ENCODE peak calls at places on chromosomes 3 and 15, in six cellular contexts. D is cardiac fibroblast, H is astrocyte of the spinal cord, Y is Calu3, J is cardiac muscle cell, A is astrocyte. S is an unnamed sample.

GRCh38 chr3:69204315-69204957 is 82.0 kb upstream of the LMOD3 start:
- DNase-seq in D (peak), H (no peak), Y (peak), J (no peak), A (no peak), S (no peak)

GRCh38 chr15:76398301-76398700 is 61.7 kb downstream of the ISL2 start:
- DNase-seq in D (no peak), H (no peak), Y (no peak), J (no peak), A (no peak), S (no peak)

GRCh38 chr3:43465109-43465508 is 156.7 kb downstream of the ANO10 start:
- DNase-seq in D (no peak), H (no peak), Y (no peak), J (no peak), A (no peak), S (no peak)

GRCh38 chr15:66644815-66645345 is 57.2 kb upstream of the SMAD6 start:
- DNase-seq in D (peak), H (peak), Y (no peak), J (no peak), A (peak), S (no peak)

GRCh38 chr3:59653405-59654119 is 603.7 kb upstream of the CFAP20DC start:
- DNase-seq in D (no peak), H (no peak), Y (no peak), J (no peak), A (no peak), S (no peak)

GRCh38 chr3:128464188-128464587 is 2.5 kb downstream of the DNAJB8 start:
- DNase-seq in D (no peak), H (no peak), Y (no peak), J (no peak), A (no peak), S (no peak)

GRCh38 chr3:150495563-150496168 is 50.6 kb downstream of the SERP1 start:
- DNase-seq in D (peak), H (peak), Y (peak), J (peak), A (peak), S (peak)

GRCh38 chr3:127456471-127457093 is 134.0 kb downstream of the TPRA1 start:
- DNase-seq in D (peak), H (peak), Y (peak), J (no peak), A (peak), S (no peak)

GRCh38 chr3:156751461-156752025 is 74.6 kb upstream of the LEKR1 start:
- DNase-seq in D (peak), H (peak), Y (no peak), J (peak), A (peak), S (peak)

GRCh38 chr3:50227390-50228183 is 8.4 kb upstream of the GNAI2 start:
- DNase-seq in D (peak), H (peak), Y (peak), J (peak), A (peak), S (peak)

GRCh38 chr3:110995461-110996226 is 76.0 kb upstream of the NECTIN3 start:
- DNase-seq in D (peak), H (peak), Y (no peak), J (no peak), A (peak), S (no peak)

GRCh38 chr15:80309769-80310384 is 57.9 kb upstream of the CTXND1 start:
- DNase-seq in D (peak), H (peak), Y (peak), J (peak), A (no peak), S (peak)

GRCh38 chr3:52442409-52443267 is 2.3 kb downstream of the SEMA3G start:
- DNase-seq in D (no peak), H (no peak), Y (no peak), J (no peak), A (no peak), S (no peak)

GRCh38 chr3:49076116-49076515 is 17.8 kb downstream of the QRICH1 start:
- DNase-seq in D (no peak), H (no peak), Y (no peak), J (no peak), A (no peak), S (no peak)

GRCh38 chr15:101115887-101116680 is 135.8 kb downstream of the CHSY1 start:
- DNase-seq in D (no peak), H (peak), Y (no peak), J (no peak), A (peak), S (peak)

GRCh38 chr3:44995142-44995770 is 19.2 kb downstream of the EXOSC7 start:
- DNase-seq in D (peak), H (peak), Y (peak), J (no peak), A (peak), S (no peak)

GRCh38 chr3:142363936-142364467 is 83.8 kb downstream of the XRN1 start:
- DNase-seq in D (no peak), H (no peak), Y (no peak), J (no peak), A (no peak), S (no peak)

DNA sequence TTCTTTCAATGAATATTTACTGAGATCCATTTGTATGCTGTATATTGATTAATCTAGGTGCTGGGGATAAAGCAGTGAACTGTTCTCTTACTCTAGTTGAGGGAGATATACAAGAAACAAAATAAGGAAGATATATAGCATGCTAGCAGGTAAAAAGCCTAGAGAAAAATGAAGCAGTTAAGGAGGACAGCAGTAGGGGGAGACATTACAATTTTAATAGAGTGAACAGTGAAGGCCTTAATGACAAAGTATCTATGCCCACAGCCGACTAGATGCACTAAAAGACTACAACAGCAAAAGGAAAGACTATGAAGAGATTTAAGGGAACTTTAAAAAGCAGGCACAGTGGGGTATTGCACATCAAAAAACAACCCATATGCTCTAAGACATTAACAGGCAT is 81.4 kb downstream of the XRN1 start:
- DNase-seq in D (peak), H (no peak), Y (no peak), J (no peak), A (no peak), S (no peak)
- TF ChIP-seq CTCF in D (no peak), H (peak), Y (peak), J (peak), A (peak), S (no peak)

DNA sequence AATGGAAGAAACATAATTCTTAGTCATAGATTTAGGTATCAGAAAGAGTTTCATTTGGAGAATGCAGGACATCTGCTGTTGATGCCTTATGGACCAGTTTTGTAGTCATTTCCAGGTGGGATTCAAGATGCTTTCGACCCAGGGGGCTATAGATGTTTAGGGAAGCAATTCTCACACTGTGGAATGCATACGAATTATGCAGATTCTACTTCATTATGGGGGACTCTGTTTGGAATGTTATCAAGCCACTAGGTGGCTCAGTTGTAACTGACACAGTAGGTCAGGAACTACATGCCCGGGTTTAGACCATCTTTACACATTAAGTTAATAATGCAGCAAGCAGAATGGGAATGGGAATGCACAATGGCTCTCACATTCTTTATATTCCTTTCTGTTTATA is 1359.8 kb downstream of the ZPLD1 start:
- DNase-seq in D (no peak), H (no peak), Y (peak), J (peak), A (no peak), S (no peak)
- TF ChIP-seq CTCF in D (no peak), H (peak), Y (no peak), J (no peak), A (no peak), S (peak)

GRCh38 chr15:73712107-73712506 is 27.9 kb downstream of the CD276 start:
- DNase-seq in D (no peak), H (no peak), Y (no peak), J (no peak), A (no peak), S (no peak)
- TF ChIP-seq CTCF in D (no peak), H (peak), Y (no peak), J (peak), A (no peak), S (no peak)

DNA sequence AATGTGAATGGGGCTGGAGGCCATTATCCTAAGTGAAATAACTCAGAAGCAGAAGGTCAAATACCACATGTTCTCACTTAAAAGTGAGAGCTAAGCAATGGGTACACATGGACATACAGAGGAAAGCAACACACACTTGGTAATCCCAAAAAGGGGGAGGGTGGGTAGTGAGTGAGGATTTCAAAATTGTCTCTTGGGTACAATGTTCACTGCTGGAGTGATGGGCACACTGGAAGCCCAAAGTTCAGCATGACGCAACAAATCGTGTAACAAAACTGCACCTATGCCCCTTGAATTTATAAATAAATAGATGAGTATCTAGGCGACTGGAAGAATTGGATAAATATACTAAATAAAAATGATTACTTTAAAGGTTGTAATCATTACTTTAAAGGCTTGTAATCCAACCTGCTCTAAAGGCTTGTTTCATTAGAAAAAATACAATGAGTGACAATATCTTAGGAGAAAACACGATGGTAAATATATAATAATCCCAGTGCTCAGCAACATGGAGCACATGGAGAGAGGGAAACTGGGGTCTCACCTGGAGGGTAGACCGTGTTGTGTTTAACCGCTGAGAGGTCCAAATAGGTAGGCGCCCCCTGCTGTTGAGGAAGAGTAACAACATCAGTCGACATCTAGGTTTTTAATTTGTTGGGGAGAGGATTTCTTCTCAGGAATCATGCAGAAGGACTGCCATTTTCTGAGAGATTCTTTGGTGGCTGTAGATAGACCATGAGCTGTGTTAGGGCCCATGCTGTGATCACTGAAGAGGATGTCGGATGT is 78.5 kb upstream of the ROBO1 start:
- DNase-seq in D (no peak), H (no peak), Y (no peak), J (peak), A (no peak), S (peak)
- TF ChIP-seq CTCF in D (no peak), H (peak), Y (no peak), J (peak), A (no peak), S (peak)

GRCh38 chr3:38985981-38986380 is 65.8 kb downstream of the SCN11A start:
- DNase-seq in D (peak), H (no peak), Y (no peak), J (no peak), A (no peak), S (no peak)

GRCh38 chr3:38985581-38985980 is 66.2 kb downstream of the SCN11A start:
- DNase-seq in D (peak), H (peak), Y (no peak), J (no peak), A (peak), S (no peak)

GRCh38 chr3:38984731-38985130 is 67.0 kb downstream of the SCN11A start:
- DNase-seq in D (peak), H (no peak), Y (no peak), J (no peak), A (peak), S (no peak)

GRCh38 chr3:38986901-38987300 is 64.8 kb downstream of the SCN11A start:
- DNase-seq in D (peak), H (no peak), Y (no peak), J (no peak), A (no peak), S (no peak)

DNA sequence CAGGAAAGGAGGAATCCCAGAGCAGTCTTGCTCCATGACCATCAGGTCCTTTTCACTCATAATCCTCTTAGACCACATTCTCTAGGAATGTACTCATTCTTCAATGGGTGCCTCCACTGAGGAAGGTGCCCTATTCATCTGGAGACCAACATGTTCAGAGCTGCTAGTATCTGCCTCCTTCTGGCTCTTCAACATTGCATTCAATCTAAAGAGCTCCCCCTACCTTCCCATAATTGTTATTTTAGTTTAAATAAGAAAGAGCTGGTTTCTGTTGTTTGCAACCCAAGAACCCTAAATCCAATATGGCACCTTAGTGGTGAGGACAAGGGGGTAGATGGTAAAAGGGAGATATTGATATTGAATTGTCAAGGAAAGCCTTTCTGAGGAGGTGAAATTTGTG is 67.6 kb downstream of the SCN11A start:
- DNase-seq in D (no peak), H (no peak), Y (no peak), J (no peak), A (no peak), S (no peak)
- TF ChIP-seq CTCF in D (no peak), H (peak), Y (no peak), J (no peak), A (no peak), S (no peak)

GRCh38 chr15:63826513-63826912 is 7.2 kb downstream of the HERC1 start:
- DNase-seq in D (peak), H (peak), Y (peak), J (peak), A (no peak), S (no peak)
- TF ChIP-seq CTCF in D (no peak), H (peak), Y (no peak), J (peak), A (no peak), S (no peak)

GRCh38 chr3:188929138-188929537 is 242.6 kb upstream of the TPRG1 start:
- DNase-seq in D (peak), H (no peak), Y (peak), J (peak), A (no peak), S (no peak)
- TF ChIP-seq CTCF in D (peak), H (peak), Y (no peak), J (no peak), A (no peak), S (no peak)

DNA sequence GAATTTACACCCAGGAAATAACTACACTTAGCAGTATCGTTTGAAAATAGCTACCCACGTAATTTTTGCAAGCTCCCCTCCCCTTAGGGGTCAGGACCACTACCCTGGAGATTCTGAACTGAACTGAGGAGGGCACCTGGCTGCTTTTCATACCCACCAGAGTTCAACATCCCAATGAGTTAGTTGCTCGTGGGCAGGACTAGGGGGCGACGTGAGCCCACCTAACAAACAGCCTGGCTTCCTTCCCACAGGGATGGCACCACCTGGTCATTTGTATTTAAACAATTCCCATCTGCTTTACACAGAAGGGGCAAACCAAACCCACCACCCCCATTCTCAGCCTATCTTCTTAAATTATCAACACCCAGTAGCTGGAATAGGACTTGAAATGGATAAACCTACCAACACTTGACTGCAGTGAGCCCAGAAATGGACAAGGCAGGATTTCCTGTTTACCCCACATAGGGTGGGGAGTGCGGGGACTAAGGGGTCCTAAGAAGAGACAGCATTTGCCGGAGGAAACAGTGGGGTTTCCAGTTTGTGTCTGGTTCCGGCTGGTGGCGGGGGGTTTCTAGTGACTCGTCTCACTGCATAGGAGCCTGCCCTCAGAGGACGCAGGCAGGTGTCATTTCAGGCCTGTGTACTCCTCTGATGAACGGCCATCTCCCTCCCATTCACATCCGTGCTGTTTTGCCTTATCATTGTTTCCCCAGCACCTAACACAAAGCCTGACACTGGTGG is 11.6 kb upstream of the VGLL4 start:
- DNase-seq in D (peak), H (no peak), Y (peak), J (peak), A (no peak), S (no peak)
- TF ChIP-seq CTCF in D (peak), H (peak), Y (peak), J (peak), A (peak), S (peak)

DNA sequence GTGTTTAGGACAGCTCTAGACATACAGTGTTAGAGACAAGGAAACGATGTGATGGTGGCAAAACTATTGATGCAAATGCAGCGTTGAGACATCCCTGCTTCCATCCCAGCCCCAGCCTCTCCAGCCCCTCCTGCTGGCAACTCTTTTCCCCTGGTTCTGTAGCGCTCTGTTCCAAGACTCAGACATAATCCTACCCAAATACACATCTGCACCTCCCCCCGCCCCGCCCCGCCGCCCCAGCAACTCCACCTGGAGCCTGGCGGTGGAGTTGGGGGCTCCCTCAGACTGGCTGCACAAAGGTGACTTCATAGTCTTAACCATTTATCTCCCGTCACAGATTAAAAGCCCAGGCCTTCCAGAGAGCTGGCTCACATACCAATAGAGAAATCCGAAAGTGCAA is 7.2 kb upstream of the SEC22A start:
- DNase-seq in D (peak), H (peak), Y (peak), J (peak), A (no peak), S (peak)
- TF ChIP-seq CTCF in D (peak), H (peak), Y (no peak), J (peak), A (no peak), S (peak)

DNA sequence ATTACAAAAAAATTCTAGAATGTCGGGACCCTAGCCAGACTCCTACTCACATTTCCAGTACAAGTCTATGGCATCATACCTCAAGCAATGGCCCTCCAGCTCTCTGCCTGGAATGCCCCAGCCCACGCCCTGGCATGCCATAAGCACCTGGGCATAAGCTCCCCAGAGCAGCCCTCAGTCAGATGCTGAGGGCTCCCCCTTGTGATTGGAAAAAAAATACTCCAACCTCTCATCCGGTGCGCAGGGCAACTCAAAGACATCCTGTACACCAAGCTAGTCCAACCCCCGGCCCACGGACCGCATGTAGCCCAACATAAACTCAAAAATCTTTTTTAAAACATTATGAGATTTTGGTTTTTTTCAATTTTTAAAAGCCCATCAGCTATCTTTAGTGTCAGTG is 115.4 kb downstream of the NEK10 start:
- DNase-seq in D (peak), H (peak), Y (peak), J (peak), A (peak), S (peak)
- TF ChIP-seq CTCF in D (peak), H (peak), Y (peak), J (peak), A (peak), S (peak)